ENCODE peak calls at places on chromosomes 3 and 15, in seven cellular contexts. P is esophagus squamous epithelium, C is GM12892, H is HepG2, T is breast epithelium, B is ovary, K is K562. M is an unnamed sample.

GRCh38 chr3:17179381-17180205 is 294.8 kb downstream of the PLCL2 start:
- DNase-seq in P (no peak), C (no peak), H (no peak), T (no peak), B (no peak), K (no peak), M (peak)

GRCh38 chr3:48504051-48504946 is at the start of gene SHISA5:
- DNase-seq in P (no peak), C (peak), H (no peak), T (peak), B (peak), K (peak), M (peak)

GRCh38 chr3:16723994-16724393 is 118.8 kb upstream of the DAZL start:
- DNase-seq in P (no peak), C (no peak), H (no peak), T (no peak), B (no peak), K (no peak), M (no peak)

GRCh38 chr15:39539466-39539865 is 41.4 kb upstream of the THBS1 start:
- DNase-seq in P (no peak), C (no peak), H (no peak), T (no peak), B (no peak), K (no peak), M (no peak)

GRCh38 chr3:177262396-177262795 is 65.1 kb upstream of the TBL1XR1 start:
- DNase-seq in P (no peak), C (no peak), H (peak), T (no peak), B (no peak), K (no peak), M (no peak)

GRCh38 chr3:77039606-77040553 is at the start of gene ROBO2:
- DNase-seq in P (no peak), C (no peak), H (no peak), T (no peak), B (peak), K (peak), M (peak)

GRCh38 chr3:24315342-24315741 is 179.3 kb downstream of the THRB start:
- DNase-seq in P (no peak), C (no peak), H (no peak), T (no peak), B (no peak), K (no peak), M (no peak)

GRCh38 chr15:57772223-57772957 is 65.9 kb downstream of the POLR2M start:
- DNase-seq in P (no peak), C (no peak), H (no peak), T (no peak), B (no peak), K (no peak), M (no peak)

GRCh38 chr3:69665026-69665739 is 74.1 kb upstream of the MITF start:
- DNase-seq in P (no peak), C (no peak), H (no peak), T (no peak), B (no peak), K (no peak), M (peak)

GRCh38 chr3:16836505-16837237 is 48.1 kb upstream of the PLCL2 start:
- DNase-seq in P (no peak), C (no peak), H (no peak), T (no peak), B (no peak), K (no peak), M (no peak)

GRCh38 chr3:158522737-158523136 is 48.3 kb upstream of the MLF1 start:
- DNase-seq in P (no peak), C (no peak), H (no peak), T (no peak), B (no peak), K (no peak), M (no peak)

GRCh38 chr15:69074843-69075224 is 60.3 kb downstream of the NOX5 start:
- DNase-seq in P (no peak), C (no peak), H (no peak), T (no peak), B (no peak), K (no peak), M (no peak)

GRCh38 chr15:48002772-48003171 is 118.0 kb upstream of the SLC24A5 start:
- DNase-seq in P (no peak), C (no peak), H (no peak), T (no peak), B (no peak), K (no peak), M (no peak)

GRCh38 chr3:42052132-42052866 is 38.9 kb upstream of the TRAK1 start:
- DNase-seq in P (no peak), C (no peak), H (no peak), T (no peak), B (no peak), K (no peak), M (no peak)

GRCh38 chr3:32816439-32817194 is 1.2 kb upstream of the TRIM71 start:
- DNase-seq in P (no peak), C (peak), H (peak), T (no peak), B (no peak), K (no peak), M (peak)

GRCh38 chr15:76401285-76401684 is 64.7 kb downstream of the ISL2 start:
- DNase-seq in P (no peak), C (no peak), H (no peak), T (no peak), B (no peak), K (no peak), M (no peak)

DNA sequence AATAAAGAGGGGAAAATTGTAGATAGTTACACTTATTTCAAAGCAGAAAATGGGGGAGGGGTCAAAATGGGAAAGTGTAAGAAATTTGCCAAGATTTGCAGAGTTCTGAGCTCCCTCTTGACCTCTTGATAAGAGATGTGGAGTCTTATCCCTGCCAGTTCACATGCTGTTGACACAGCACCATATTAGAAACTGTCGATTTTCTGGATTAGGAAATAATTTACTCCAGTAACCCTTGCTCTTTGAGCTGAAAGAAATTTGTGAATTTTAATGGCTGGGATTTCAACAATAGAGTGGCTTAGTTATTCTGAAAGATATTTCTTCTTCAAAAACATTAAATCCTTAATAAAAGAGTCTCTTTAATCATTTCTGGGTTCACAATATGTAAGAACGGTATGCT is 306.2 kb upstream of the CNTN4 start:
- DNase-seq in P (no peak), C (no peak), H (no peak), T (no peak), B (no peak), K (no peak), M (no peak)
- TF ChIP-seq POLR2A in P (no peak), C (no peak), H (no peak), T (no peak), B (no peak), K (no peak), M (no peak)

GRCh38 chr3:126522363-126522788 is 1.6 kb upstream of the CHST13 start:
- DNase-seq in P (no peak), C (peak), H (peak), T (peak), B (peak), K (peak), M (peak)

GRCh38 chr3:126525091-126525852 is 1.3 kb downstream of the CHST13 start:
- DNase-seq in P (no peak), C (no peak), H (peak), T (no peak), B (no peak), K (no peak), M (no peak)

GRCh38 chr3:126524429-126524988 is 554 bp downstream of the CHST13 start:
- DNase-seq in P (no peak), C (no peak), H (peak), T (no peak), B (no peak), K (peak), M (no peak)

GRCh38 chr3:126525853-126526667 is 2.1 kb downstream of the CHST13 start:
- DNase-seq in P (no peak), C (no peak), H (no peak), T (no peak), B (no peak), K (no peak), M (no peak)

GRCh38 chr3:126523745-126524428 is at the start of gene CHST13:
- DNase-seq in P (no peak), C (no peak), H (peak), T (no peak), B (no peak), K (peak), M (peak)
- TF ChIP-seq POLR2A in P (no peak), C (no peak), H (no peak), T (no peak), B (no peak), K (no peak), M (no peak)

GRCh38 chr3:14126017-14126902 is 1.4 kb downstream of the TMEM43 start:
- DNase-seq in P (no peak), C (no peak), H (no peak), T (no peak), B (no peak), K (peak), M (peak)

GRCh38 chr3:14125193-14126016 is 553 bp downstream of the TMEM43 start:
- DNase-seq in P (no peak), C (no peak), H (peak), T (no peak), B (peak), K (peak), M (peak)

GRCh38 chr3:14124223-14124614 is 451 bp downstream of the CHCHD4 start:
- DNase-seq in P (no peak), C (peak), H (peak), T (no peak), B (peak), K (no peak), M (peak)

GRCh38 chr3:14123308-14124222 is 1.1 kb downstream of the CHCHD4 start:
- DNase-seq in P (no peak), C (no peak), H (no peak), T (no peak), B (no peak), K (no peak), M (no peak)

GRCh38 chr3:14124615-14125192 is at the start of the genes CHCHD4 and TMEM43:
- DNase-seq in P (peak), C (peak), H (peak), T (peak), B (peak), K (peak), M (peak)
- TF ChIP-seq POLR2A in P (no peak), C (no peak), H (peak), T (peak), B (peak), K (peak), M (peak)

GRCh38 chr3:9915252-9916141 is 1.4 kb upstream of the IL17RC start:
- DNase-seq in P (no peak), C (no peak), H (peak), T (peak), B (peak), K (no peak), M (peak)
- TF ChIP-seq POLR2A in P (no peak), C (no peak), H (no peak), T (no peak), B (peak), K (no peak), M (peak)

DNA sequence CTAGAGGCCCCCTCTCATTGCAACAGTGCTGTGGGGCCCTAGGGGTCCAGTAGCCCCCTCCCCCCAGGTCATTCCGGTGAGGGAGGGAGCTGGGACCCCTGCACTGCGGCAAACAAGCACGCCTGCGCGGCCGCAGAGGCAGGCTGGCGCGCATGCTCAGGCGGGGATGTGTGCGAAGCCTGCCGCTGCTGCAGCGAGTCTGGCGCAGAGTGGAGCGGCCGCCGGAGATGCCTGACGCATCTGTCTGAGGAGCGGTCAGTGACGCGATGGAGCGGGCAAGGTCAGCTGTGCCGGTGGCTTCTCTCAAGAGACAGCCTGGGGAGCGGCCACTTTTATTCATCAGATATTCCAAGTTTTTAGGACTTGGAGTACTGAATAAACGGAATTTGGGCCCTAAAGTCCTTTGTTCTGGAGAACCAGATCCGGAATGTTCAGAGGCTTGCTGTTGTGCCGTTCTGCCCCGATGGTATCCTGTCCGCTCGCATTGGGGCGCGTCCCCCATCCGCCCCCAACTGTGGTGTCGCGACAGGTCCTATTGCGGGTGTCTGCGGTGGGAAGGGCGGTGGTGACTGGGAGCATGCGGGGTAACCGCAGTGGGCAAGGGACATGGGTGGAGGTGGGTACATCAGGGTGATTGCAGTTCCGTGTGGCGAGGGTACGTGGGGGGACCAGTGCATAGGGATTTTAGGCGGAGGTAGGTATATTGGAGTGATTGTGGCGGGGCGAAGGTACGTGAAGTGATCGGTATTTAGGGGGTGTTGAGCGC is at the start of the genes SNRPN and SNURF:
- DNase-seq in P (peak), C (peak), H (peak), T (peak), B (peak), K (no peak), M (peak)
- TF ChIP-seq POLR2A in P (no peak), C (peak), H (peak), T (peak), B (peak), K (no peak), M (peak)

DNA sequence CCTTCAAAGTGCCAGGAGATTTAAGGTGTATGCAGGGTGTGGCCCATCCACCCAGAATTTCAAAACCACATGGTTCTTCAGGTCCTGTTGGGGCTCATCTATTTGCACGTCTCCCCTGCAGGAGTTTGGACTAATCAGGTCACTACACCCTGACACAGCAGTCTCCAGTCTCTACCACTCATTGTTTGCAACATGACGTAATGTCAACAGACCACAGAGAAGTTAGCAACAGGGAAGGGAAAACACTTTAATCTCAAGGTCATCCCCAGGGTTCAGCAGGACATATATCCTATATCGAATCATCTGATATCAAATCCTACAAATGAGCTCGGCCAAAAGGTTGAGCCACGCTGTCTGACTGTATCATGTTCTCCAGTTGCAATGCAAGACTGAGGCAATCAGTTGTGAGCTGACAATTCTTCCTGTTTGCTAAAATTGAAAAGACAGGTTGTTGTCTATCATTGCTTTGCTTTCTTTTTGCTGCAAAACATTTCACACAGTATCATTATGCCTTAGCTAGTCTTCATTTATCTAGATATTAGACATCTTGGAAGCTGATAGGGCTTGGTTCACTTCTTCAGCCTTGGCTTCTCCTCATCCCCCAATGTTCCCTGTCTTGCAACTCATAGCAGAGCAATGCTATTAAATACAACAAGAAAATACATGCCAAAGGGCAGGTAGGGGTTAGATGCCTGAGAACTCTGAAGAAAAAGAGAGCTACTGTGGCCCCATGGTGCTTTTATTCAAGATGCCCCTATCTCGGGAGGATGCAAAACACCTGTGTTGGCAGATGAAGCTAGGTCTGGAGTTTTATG is 13.4 kb upstream of the LEKR1 start:
- DNase-seq in P (no peak), C (no peak), H (peak), T (no peak), B (no peak), K (peak), M (peak)
- TF ChIP-seq POLR2A in P (no peak), C (no peak), H (no peak), T (no peak), B (no peak), K (no peak), M (no peak)

DNA sequence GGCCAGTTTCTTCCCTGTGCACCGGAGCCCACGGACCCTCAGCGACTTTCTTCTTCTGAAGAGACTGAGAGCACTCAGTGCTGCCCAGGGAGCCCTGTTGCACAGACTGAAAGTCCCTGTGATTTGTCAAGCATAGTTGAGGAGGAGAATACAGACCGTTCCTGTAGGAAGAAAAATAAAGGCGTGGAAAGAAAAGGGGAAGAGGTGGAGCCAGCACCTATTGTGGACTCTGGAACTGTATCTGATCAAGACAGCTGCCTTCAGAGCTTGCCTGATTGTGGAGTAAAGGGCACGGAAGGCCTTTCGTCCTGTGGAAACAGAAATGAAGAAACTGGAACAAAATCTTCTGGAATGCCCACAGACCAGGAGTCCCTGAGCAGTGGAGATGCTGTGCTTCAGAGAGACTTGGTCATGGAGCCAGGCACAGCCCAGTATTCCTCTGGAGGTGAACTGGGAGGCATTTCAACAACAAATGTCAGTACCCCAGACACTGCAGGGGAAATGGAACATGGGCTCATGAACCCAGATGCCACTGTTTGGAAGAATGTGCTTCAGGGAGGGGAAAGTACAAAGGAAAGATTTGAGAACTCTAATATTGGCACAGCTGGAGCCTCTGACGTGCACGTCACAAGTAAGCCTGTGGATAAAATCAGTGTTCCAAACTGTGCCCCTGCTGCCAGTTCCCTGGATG is 198.8 kb downstream of the AKAP13 start:
- DNase-seq in P (no peak), C (no peak), H (no peak), T (no peak), B (no peak), K (no peak), M (peak)
- TF ChIP-seq POLR2A in P (no peak), C (no peak), H (no peak), T (no peak), B (no peak), K (no peak), M (no peak)

DNA sequence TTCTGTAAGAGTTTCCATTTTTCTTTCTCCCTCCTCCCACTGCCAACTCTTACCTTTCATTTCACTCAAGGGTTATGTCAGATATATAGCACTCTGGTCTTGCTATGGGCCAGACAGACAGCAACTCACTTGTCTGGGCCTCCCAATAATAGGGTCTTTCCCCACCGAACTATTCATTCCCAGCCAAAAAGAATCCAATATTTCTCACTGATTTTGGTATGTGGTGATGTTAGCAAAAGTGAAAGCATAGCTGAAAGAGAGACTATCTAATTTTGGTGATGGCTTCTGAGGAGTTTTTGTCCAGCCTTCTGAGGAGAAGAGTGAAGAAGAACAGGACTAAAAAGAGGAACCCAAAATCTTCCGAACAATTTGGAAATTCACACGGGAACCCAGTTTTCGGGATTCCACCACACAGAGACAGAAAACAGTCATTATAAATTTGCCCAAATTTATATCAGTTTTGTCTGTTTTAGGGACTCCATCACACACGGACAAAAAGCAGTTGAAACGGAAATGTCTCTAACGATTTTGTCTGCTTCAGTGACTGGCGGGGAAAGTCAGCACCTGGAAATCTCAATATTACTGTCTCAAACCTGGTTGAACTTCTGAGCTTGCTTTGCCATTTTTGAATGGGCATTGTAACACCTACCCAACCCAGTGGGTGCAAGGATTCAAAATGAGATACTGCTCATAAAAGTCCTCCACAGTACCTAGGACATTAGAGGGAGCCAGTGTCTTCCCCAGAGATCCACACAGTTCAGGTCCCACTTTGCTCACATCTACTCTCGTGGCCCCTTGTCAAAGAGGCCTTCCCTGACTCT is 9.1 kb downstream of the CD80 start:
- DNase-seq in P (no peak), C (no peak), H (no peak), T (no peak), B (no peak), K (no peak), M (no peak)
- TF ChIP-seq POLR2A in P (no peak), C (peak), H (no peak), T (no peak), B (no peak), K (no peak), M (no peak)

GRCh38 chr3:159839561-159840379 is 148.9 kb upstream of the IL12A start:
- DNase-seq in P (no peak), C (no peak), H (no peak), T (no peak), B (no peak), K (no peak), M (no peak)
- TF ChIP-seq POLR2A in P (no peak), C (no peak), H (no peak), T (no peak), B (no peak), K (no peak), M (no peak)

M was measured in erythroblast.